ENCODE peak calls at places on chromosomes 3 and 15, in ten cellular contexts. G is amniotic stem cell; F is iPS DF 19.7; S is fibroblast of mammary gland; H is fibroblast of the conjunctiva; V is activated T-cell treated with anti-CD3 and anti-CD28 coated beads for 4 hours; L is naive thymus-derived CD8-positive, alpha-beta T cell; N is T-helper 22 cell; J is HEK293T; Z is lower lobe of right lung. T is an unnamed sample.

GRCh38 chr3:59734061-59734460 is 684.2 kb upstream of the CFAP20DC start:
- DNase-seq in G (no peak), F (no peak), S (no peak), H (no peak), V (no peak), L (no peak), N (no peak), J (no peak), Z (no peak), T (no peak)

GRCh38 chr3:171828852-171829770 is 14.0 kb upstream of the TMEM212 start:
- DNase-seq in G (no peak), F (no peak), S (no peak), H (no peak), V (no peak), L (no peak), N (no peak), J (no peak), Z (no peak), T (no peak)

GRCh38 chr3:28317438-28318022 is 31.0 kb upstream of the ZCWPW2 start:
- DNase-seq in G (peak), F (no peak), S (peak), H (peak), V (no peak), L (no peak), N (peak), J (peak), Z (no peak), T (peak)

GRCh38 chr3:25033407-25034029 is 394.5 kb upstream of the RARB start:
- DNase-seq in G (no peak), F (peak), S (peak), H (peak), V (no peak), L (no peak), N (no peak), J (peak), Z (no peak), T (peak)

GRCh38 chr3:171679011-171679492 is 131.2 kb downstream of the PLD1 start:
- DNase-seq in G (no peak), F (no peak), S (no peak), H (no peak), V (no peak), L (no peak), N (no peak), J (no peak), Z (no peak), T (no peak)

GRCh38 chr3:59749291-59749690 is 699.5 kb upstream of the CFAP20DC start:
- DNase-seq in G (peak), F (no peak), S (peak), H (peak), V (no peak), L (no peak), N (no peak), J (no peak), Z (peak), T (no peak)

GRCh38 chr15:39583586-39584265 is 2.8 kb downstream of the THBS1 start:
- DNase-seq in G (no peak), F (no peak), S (peak), H (no peak), V (no peak), L (no peak), N (no peak), J (peak), Z (no peak), T (peak)

GRCh38 chr15:99631256-99631655 is 65.5 kb downstream of the MEF2A start:
- DNase-seq in G (no peak), F (no peak), S (peak), H (no peak), V (no peak), L (no peak), N (no peak), J (no peak), Z (no peak), T (no peak)

GRCh38 chr3:35597490-35597889 is 41.8 kb upstream of the ARPP21 start:
- DNase-seq in G (no peak), F (no peak), S (no peak), H (no peak), V (no peak), L (no peak), N (no peak), J (no peak), Z (no peak), T (no peak)

GRCh38 chr3:138459619-138460535 is 25.5 kb downstream of the ESYT3 start:
- DNase-seq in G (no peak), F (no peak), S (no peak), H (no peak), V (no peak), L (no peak), N (no peak), J (no peak), Z (peak), T (no peak)

GRCh38 chr3:156816091-156816793 is 9.9 kb upstream of the LEKR1 start:
- DNase-seq in G (no peak), F (no peak), S (peak), H (no peak), V (no peak), L (peak), N (peak), J (peak), Z (peak), T (peak)

GRCh38 chr3:183884437-183885296 is at the start of gene PARL:
- DNase-seq in G (peak), F (peak), S (peak), H (peak), V (peak), L (peak), N (peak), J (peak), Z (peak), T (peak)

GRCh38 chr15:50168778-50169411 is 13.1 kb upstream of the SLC27A2 start:
- DNase-seq in G (no peak), F (no peak), S (no peak), H (no peak), V (no peak), L (no peak), N (no peak), J (no peak), Z (no peak), T (no peak)

T was measured in endothelial cell.